ENCODE peak calls at places on chromosomes 16 and 17, in ten cellular contexts. P is activated T-helper 1 cell treated with anti-CD3 and anti-CD28 coated beads, Interleukin-2, amount 50 U/mL, for 16 hours; T is PC-9; M is SK-MEL-5; O is Daoy; R is RPMI7951; Z is left lobe of liver; C is activated CD4-positive, CD25-positive, alpha-beta regulatory T cell; X is anterior cingulate cortex; E is thoracic aorta. G is an unnamed sample.

GRCh38 chr16:7504844-7505243 is 172.2 kb downstream of the RBFOX1 start:
- DNase-seq in P (no peak), T (no peak), M (no peak), O (no peak), R (no peak), Z (no peak), C (no peak), X (no peak), E (no peak), G (no peak)

GRCh38 chr17:11144358-11145233 is 96.4 kb upstream of the SHISA6 start:
- DNase-seq in P (no peak), T (peak), M (peak), O (peak), R (peak), Z (no peak), C (no peak), X (no peak), E (no peak), G (peak)

GRCh38 chr16:68972720-68973119 is 129.4 kb downstream of the TANGO6 start:
- DNase-seq in P (no peak), T (no peak), M (no peak), O (peak), R (peak), Z (no peak), C (no peak), X (no peak), E (no peak), G (peak)

GRCh38 chr17:337022-337420 is 15.6 kb downstream of the RPH3AL start:
- DNase-seq in P (no peak), T (no peak), M (no peak), O (no peak), R (no peak), Z (no peak), C (no peak), X (no peak), E (no peak), G (no peak)

GRCh38 chr16:82360024-82360783 is 190.2 kb upstream of the MPHOSPH6 start:
- DNase-seq in P (no peak), T (no peak), M (no peak), O (peak), R (no peak), Z (no peak), C (no peak), X (no peak), E (no peak), G (peak)

GRCh38 chr16:28609631-28610594 is at the start of gene SULT1A1:
- DNase-seq in P (no peak), T (peak), M (no peak), O (peak), R (no peak), Z (peak), C (no peak), X (no peak), E (no peak), G (no peak)

GRCh38 chr16:73204359-73205152 is 156.6 kb upstream of the ZFHX3 start:
- DNase-seq in P (no peak), T (no peak), M (no peak), O (no peak), R (no peak), Z (peak), C (no peak), X (no peak), E (no peak), G (no peak)

GRCh38 chr16:27239026-27239425 is 29.5 kb downstream of the NSMCE1 start:
- DNase-seq in P (no peak), T (no peak), M (no peak), O (no peak), R (no peak), Z (peak), C (no peak), X (no peak), E (no peak), G (no peak)

GRCh38 chr17:2893422-2893914 is 97.2 kb downstream of the RAP1GAP2 start:
- DNase-seq in P (no peak), T (peak), M (no peak), O (no peak), R (no peak), Z (no peak), C (no peak), X (no peak), E (no peak), G (no peak)

GRCh38 chr16:73028721-73029361 is 19.1 kb downstream of the ZFHX3 start:
- DNase-seq in P (no peak), T (no peak), M (no peak), O (no peak), R (no peak), Z (no peak), C (no peak), X (no peak), E (no peak), G (no peak)

GRCh38 chr17:53628011-53628410 is 194.7 kb upstream of the KIF2B start:
- DNase-seq in P (no peak), T (no peak), M (no peak), O (no peak), R (peak), Z (no peak), C (no peak), X (no peak), E (no peak), G (no peak)

GRCh38 chr16:57938936-57939871 is 31.7 kb downstream of the CNGB1 start:
- DNase-seq in P (no peak), T (no peak), M (peak), O (peak), R (peak), Z (no peak), C (no peak), X (no peak), E (no peak), G (peak)

GRCh38 chr17:4715071-4715749 is 4.8 kb downstream of the ARRB2 start:
- DNase-seq in P (peak), T (no peak), M (no peak), O (no peak), R (no peak), Z (no peak), C (no peak), X (no peak), E (no peak), G (peak)

GRCh38 chr16:4003166-4003565 is 113.1 kb downstream of the ADCY9 start:
- DNase-seq in P (no peak), T (no peak), M (no peak), O (no peak), R (no peak), Z (no peak), C (no peak), X (no peak), E (no peak), G (no peak)

GRCh38 chr17:58172369-58173071 is 5.7 kb downstream of the OR4D2 start:
- DNase-seq in P (no peak), T (peak), M (peak), O (peak), R (peak), Z (no peak), C (no peak), X (no peak), E (no peak), G (peak)

GRCh38 chr17:78343433-78344201 is 16.3 kb downstream of the SOCS3 start:
- DNase-seq in P (peak), T (peak), M (no peak), O (no peak), R (peak), Z (no peak), C (peak), X (no peak), E (no peak), G (peak)

GRCh38 chr16:51762081-51762995 is 611.3 kb upstream of the SALL1 start:
- DNase-seq in P (no peak), T (no peak), M (peak), O (peak), R (peak), Z (peak), C (no peak), X (peak), E (no peak), G (peak)

GRCh38 chr17:27751166-27751565 is 49.2 kb downstream of the NOS2 start:
- DNase-seq in P (no peak), T (no peak), M (no peak), O (no peak), R (no peak), Z (no peak), C (no peak), X (no peak), E (no peak), G (no peak)

GRCh38 chr17:34451313-34451712 is 88.3 kb upstream of the CCL1 start:
- DNase-seq in P (no peak), T (no peak), M (no peak), O (no peak), R (no peak), Z (no peak), C (no peak), X (no peak), E (no peak), G (peak)

GRCh38 chr17:5584383-5584951 is at the start of gene NLRP1:
- DNase-seq in P (peak), T (no peak), M (peak), O (peak), R (peak), Z (peak), C (peak), X (peak), E (peak), G (peak)

GRCh38 chr16:30997000-30997886 is 12.2 kb downstream of the HSD3B7 start:
- DNase-seq in P (peak), T (peak), M (peak), O (peak), R (peak), Z (peak), C (peak), X (peak), E (peak), G (peak)

GRCh38 chr17:37637956-37638355 is 5.3 kb downstream of the DDX52 start:
- DNase-seq in P (no peak), T (no peak), M (no peak), O (no peak), R (no peak), Z (no peak), C (no peak), X (no peak), E (no peak), G (no peak)

GRCh38 chr16:49097964-49098363 is 183.7 kb downstream of the CBLN1 start:
- DNase-seq in P (no peak), T (no peak), M (no peak), O (no peak), R (no peak), Z (no peak), C (no peak), X (no peak), E (no peak), G (no peak)

GRCh38 chr16:52568495-52568894 is 21.6 kb upstream of the TOX3 start:
- DNase-seq in P (no peak), T (no peak), M (no peak), O (no peak), R (no peak), Z (no peak), C (no peak), X (no peak), E (no peak), G (no peak)

GRCh38 chr17:62882284-62882683 is 74.2 kb upstream of the MARCHF10 start:
- DNase-seq in P (no peak), T (no peak), M (no peak), O (no peak), R (no peak), Z (no peak), C (no peak), X (no peak), E (no peak), G (peak)

GRCh38 chr16:74290356-74290755 is 6.3 kb upstream of the PSMD7 start:
- DNase-seq in P (no peak), T (no peak), M (no peak), O (no peak), R (no peak), Z (peak), C (no peak), X (no peak), E (no peak), G (no peak)

GRCh38 chr17:40556884-40557414 is 8.3 kb downstream of the CCR7 start:
- DNase-seq in P (no peak), T (no peak), M (no peak), O (peak), R (no peak), Z (peak), C (no peak), X (no peak), E (no peak), G (no peak)

GRCh38 chr17:8630227-8630801 is at the start of gene MYH10:
- DNase-seq in P (no peak), T (no peak), M (no peak), O (no peak), R (no peak), Z (no peak), C (no peak), X (no peak), E (no peak), G (no peak)

G was measured in NB4.